ENCODE peak calls at places on chromosome 10, in four cellular contexts. M is iris pigment epithelial cell, Y is HFF-Myc, U is ACHN. Q is an unnamed sample.

GRCh38 chr10:57972783-57973182 is 294.9 kb downstream of the IPMK start:
- DNase-seq in M (no peak), Y (peak; percentile 81), U (no peak), Q (no peak)

GRCh38 chr10:71790749-71791440 is 17.6 kb upstream of the VSIR start:
- DNase-seq in M (no peak), Y (no peak), U (no peak), Q (no peak)

GRCh38 chr10:35127289-35127891 is 744 bp downstream of the CREM start:
- DNase-seq in M (peak; percentile 68), Y (no peak), U (peak; percentile 59), Q (no peak)

GRCh38 chr10:75788394-75789205 is 357.2 kb downstream of the LRMDA start:
- DNase-seq in M (peak; percentile 31), Y (no peak), U (peak; percentile 61), Q (no peak)

GRCh38 chr10:69965086-69965485 is 87.6 kb upstream of the MACROH2A2 start:
- DNase-seq in M (no peak), Y (no peak), U (no peak), Q (no peak)

GRCh38 chr10:124642076-124642710 is 102.0 kb downstream of the FAM53B start:
- DNase-seq in M (no peak), Y (no peak), U (no peak), Q (no peak)

GRCh38 chr10:119817991-119818888 is 54.4 kb downstream of the MCMBP start:
- DNase-seq in M (peak; percentile 60), Y (no peak), U (no peak), Q (no peak)

GRCh38 chr10:79223346-79224048 is 123.8 kb upstream of the PPIF start:
- DNase-seq in M (peak; percentile 79), Y (no peak), U (no peak), Q (no peak)

GRCh38 chr10:126972622-126973414 is 67.6 kb downstream of the DOCK1 start:
- DNase-seq in M (peak; percentile 96), Y (peak; percentile 67), U (peak; percentile 97), Q (no peak)

GRCh38 chr10:132471125-132471451 is 66.5 kb upstream of the INPP5A start:
- DNase-seq in M (no peak), Y (no peak), U (no peak), Q (no peak)

GRCh38 chr10:132040046-132040445 is 25.7 kb upstream of the JAKMIP3 start:
- DNase-seq in M (no peak), Y (no peak), U (no peak), Q (no peak)

GRCh38 chr10:79260803-79261740 is 86.2 kb upstream of the PPIF start:
- DNase-seq in M (peak; percentile 50), Y (no peak), U (no peak), Q (no peak)

GRCh38 chr10:129322872-129323271 is 144.2 kb upstream of the MGMT start:
- DNase-seq in M (no peak), Y (no peak), U (no peak), Q (no peak)

GRCh38 chr10:86413046-86413728 is 46.6 kb upstream of the GRID1 start:
- DNase-seq in M (peak; percentile 73), Y (no peak), U (peak; percentile 66), Q (no peak)

GRCh38 chr10:62651341-62651740 is 153.2 kb upstream of the ADO start:
- DNase-seq in M (no peak), Y (no peak), U (no peak), Q (no peak)

GRCh38 chr10:77716943-77717735 is 79.5 kb upstream of the KCNMA1 start:
- DNase-seq in M (peak; percentile 53), Y (no peak), U (no peak), Q (no peak)

GRCh38 chr10:2476236-2476814 is 591.0 kb upstream of the PFKP start:
- DNase-seq in M (no peak), Y (no peak), U (peak; percentile 25), Q (no peak)

GRCh38 chr10:96636546-96636945 is 49.7 kb upstream of the TM9SF3 start:
- DNase-seq in M (peak; percentile 20), Y (no peak), U (no peak), Q (no peak)

GRCh38 chr10:100995171-100995570 is 4.4 kb upstream of the LZTS2 start:
- DNase-seq in M (no peak), Y (no peak), U (no peak), Q (no peak)

GRCh38 chr10:4407783-4408182 is 418.2 kb upstream of the AKR1E2 start:
- DNase-seq in M (peak; percentile 65), Y (no peak), U (no peak), Q (no peak)

GRCh38 chr10:110206988-110207804 is at the start of gene MXI1:
- DNase-seq in M (peak; percentile 88), Y (peak; percentile 61), U (peak; percentile 81), Q (no peak)

GRCh38 chr10:14153570-14154055 is 177.1 kb downstream of the FRMD4A start:
- DNase-seq in M (peak; percentile 21), Y (no peak), U (no peak), Q (no peak)

GRCh38 chr10:113071446-113071845 is 121.4 kb downstream of the TCF7L2 start:
- DNase-seq in M (no peak), Y (no peak), U (no peak), Q (no peak)

GRCh38 chr10:33286186-33286934 is 48.1 kb downstream of the NRP1 start:
- DNase-seq in M (no peak), Y (no peak), U (no peak), Q (no peak)

GRCh38 chr10:79024296-79024695 is 44.5 kb upstream of the ZMIZ1 start:
- DNase-seq in M (no peak), Y (no peak), U (no peak), Q (no peak)

GRCh38 chr10:111784936-111785465 is 398.6 kb downstream of the GPAM start:
- DNase-seq in M (no peak), Y (no peak), U (no peak), Q (no peak)

GRCh38 chr10:15856328-15857000 is 3.8 kb downstream of the MINDY3 start:
- DNase-seq in M (no peak), Y (no peak), U (no peak), Q (no peak)

GRCh38 chr10:70906031-70906804 is 17.9 kb upstream of the PCBD1 start:
- DNase-seq in M (no peak), Y (no peak), U (no peak), Q (no peak)

GRCh38 chr10:62008943-62009342 is 107.4 kb downstream of the ARID5B start:
- DNase-seq in M (no peak), Y (no peak), U (no peak), Q (no peak)

GRCh38 chr10:131851332-131851731 is 49.5 kb upstream of the PPP2R2D start:
- DNase-seq in M (no peak), Y (no peak), U (no peak), Q (no peak)

GRCh38 chr10:35316346-35316967 is 19.9 kb upstream of the CCNY start:
- DNase-seq in M (no peak), Y (no peak), U (no peak), Q (no peak)

GRCh38 chr10:63722537-63722936 is 201.3 kb downstream of the REEP3 start:
- DNase-seq in M (peak; percentile 90), Y (no peak), U (no peak), Q (no peak)

GRCh38 chr10:25820496-25821415 is 113.3 kb upstream of the MYO3A start:
- DNase-seq in M (no peak), Y (no peak), U (no peak), Q (no peak)

GRCh38 chr10:73744690-73744994 is 470 bp downstream of the SEC24C start:
- DNase-seq in M (peak; percentile 75), Y (no peak), U (peak; percentile 78), Q (no peak)

GRCh38 chr10:130230036-130230435 is 93.8 kb downstream of the GLRX3 start:
- DNase-seq in M (no peak), Y (no peak), U (no peak), Q (no peak)

GRCh38 chr10:12243860-12244620 is 48.1 kb downstream of the CDC123 start:
- DNase-seq in M (no peak), Y (no peak), U (no peak), Q (no peak)